ENCODE peak calls at places on chromosome 3, in six cellular contexts. B is IMR-90, Q is neuronal stem cell, Z is mesenchymal stem cell, O is H9, Y is H1. W is an unnamed sample.

GRCh38 chr3:159480046-159480445 is 508.6 kb upstream of the IL12A start:
- DNase-seq in B (no peak), Q (no peak), Z (no peak), O (no peak), Y (no peak), W (no peak)

GRCh38 chr3:126087552-126088175 is 3.7 kb upstream of the SLC41A3 start:
- DNase-seq in B (no peak), Q (no peak), Z (no peak), O (no peak), Y (no peak), W (no peak)

GRCh38 chr3:197137741-197138140 is 108.1 kb upstream of the MELTF start:
- DNase-seq in B (no peak), Q (no peak), Z (no peak), O (no peak), Y (no peak), W (peak)

GRCh38 chr3:55405436-55405835 is 81.7 kb downstream of the WNT5A start:
- DNase-seq in B (peak), Q (no peak), Z (no peak), O (peak), Y (peak), W (peak)

GRCh38 chr3:141050913-141051632 is at the start of gene SPSB4:
- DNase-seq in B (peak), Q (peak), Z (peak), O (peak), Y (peak), W (peak)

GRCh38 chr3:4827767-4828166 is 151.5 kb upstream of the BHLHE40 start:
- DNase-seq in B (no peak), Q (no peak), Z (no peak), O (no peak), Y (no peak), W (no peak)

GRCh38 chr3:45978348-45978747 is 17.3 kb downstream of the FYCO1 start:
- DNase-seq in B (no peak), Q (no peak), Z (no peak), O (no peak), Y (no peak), W (peak)

GRCh38 chr3:150005243-150006102 is 34.8 kb upstream of the PFN2 start:
- DNase-seq in B (peak), Q (no peak), Z (peak), O (no peak), Y (no peak), W (peak)

GRCh38 chr3:86982883-86983282 is 8.1 kb downstream of the VGLL3 start:
- DNase-seq in B (peak), Q (no peak), Z (peak), O (no peak), Y (no peak), W (peak)

GRCh38 chr3:177211503-177212277 is 14.4 kb upstream of the TBL1XR1 start:
- DNase-seq in B (no peak), Q (no peak), Z (no peak), O (no peak), Y (no peak), W (no peak)

GRCh38 chr3:189507856-189508255 is 123.3 kb upstream of the TP63 start:
- DNase-seq in B (no peak), Q (no peak), Z (no peak), O (no peak), Y (no peak), W (no peak)

GRCh38 chr3:177764377-177764912 is 567.2 kb upstream of the TBL1XR1 start:
- DNase-seq in B (peak), Q (no peak), Z (peak), O (no peak), Y (no peak), W (no peak)

GRCh38 chr3:186217820-186218164 is 108.9 kb upstream of the ETV5 start:
- DNase-seq in B (no peak), Q (no peak), Z (no peak), O (no peak), Y (no peak), W (no peak)

GRCh38 chr3:192445768-192446644 is 281.3 kb downstream of the FGF12 start:
- DNase-seq in B (no peak), Q (no peak), Z (peak), O (no peak), Y (no peak), W (no peak)

GRCh38 chr3:95721938-95722337 is 1092.5 kb upstream of the EPHA6 start:
- DNase-seq in B (no peak), Q (no peak), Z (peak), O (no peak), Y (no peak), W (no peak)

GRCh38 chr3:56753206-56753605 is 48.5 kb downstream of the ARHGEF3 start:
- DNase-seq in B (peak), Q (no peak), Z (peak), O (no peak), Y (no peak), W (no peak)

GRCh38 chr3:23776352-23776891 is 29.3 kb upstream of the UBE2E1 start:
- DNase-seq in B (peak), Q (no peak), Z (peak), O (no peak), Y (no peak), W (no peak)

GRCh38 chr3:45838466-45838865 is 3.5 kb downstream of the LZTFL1 start:
- DNase-seq in B (no peak), Q (no peak), Z (no peak), O (no peak), Y (no peak), W (no peak)

GRCh38 chr3:125175321-125176078 is 37.0 kb downstream of the SLC12A8 start:
- DNase-seq in B (no peak), Q (no peak), Z (no peak), O (no peak), Y (no peak), W (no peak)

GRCh38 chr3:192515661-192516040 is 211.7 kb downstream of the FGF12 start:
- DNase-seq in B (no peak), Q (no peak), Z (no peak), O (no peak), Y (no peak), W (no peak)

GRCh38 chr3:58874795-58875194 is 175.0 kb downstream of the CFAP20DC start:
- DNase-seq in B (peak), Q (no peak), Z (no peak), O (no peak), Y (no peak), W (no peak)

GRCh38 chr3:52221563-52222318 is 3.7 kb downstream of the TLR9 start:
- DNase-seq in B (no peak), Q (no peak), Z (no peak), O (peak), Y (peak), W (no peak)

DNA sequence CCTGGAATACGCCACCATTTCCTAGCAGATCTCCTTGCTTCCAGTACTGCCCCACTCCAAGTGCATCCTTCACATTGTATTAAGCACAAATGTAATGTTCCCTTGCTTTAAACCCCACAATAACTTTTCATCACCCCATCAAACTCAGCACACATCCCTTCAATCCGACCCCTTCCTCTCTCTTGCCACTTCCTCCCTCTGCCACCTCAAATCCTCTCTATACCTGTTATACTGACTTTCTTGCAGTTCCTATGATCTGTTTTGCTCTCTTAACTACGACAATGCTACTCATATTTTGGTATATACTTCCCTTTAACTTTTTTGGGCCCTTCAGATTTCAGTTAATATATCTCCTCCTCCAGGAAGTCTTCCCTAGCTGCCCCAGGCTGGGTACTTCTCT is 14.1 kb downstream of the PARL start:
- DNase-seq in B (no peak), Q (no peak), Z (no peak), O (no peak), Y (peak), W (no peak)
- H4K91ac ChIP-seq in B (no peak), Q (no peak), Z (no peak), O (no peak), Y (no peak), W (no peak)

DNA sequence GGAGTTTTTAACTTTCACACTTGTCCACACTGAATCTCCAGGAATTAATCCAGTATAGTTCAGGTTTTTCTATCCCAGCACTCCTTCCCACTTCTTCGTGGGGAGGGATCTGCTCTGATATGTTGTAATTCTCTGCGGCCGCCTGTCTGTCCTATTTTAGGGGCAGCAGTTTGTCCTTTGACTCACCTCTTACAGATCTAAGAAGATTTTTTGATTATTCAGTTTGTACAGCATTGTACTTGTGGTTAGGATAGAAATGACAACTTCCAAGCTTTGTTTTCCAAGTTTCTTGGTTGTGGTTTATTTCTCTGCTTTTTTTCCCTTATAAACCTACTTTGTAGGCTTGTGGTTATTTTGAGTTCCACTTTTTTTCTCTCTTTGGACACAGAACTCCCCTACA is 601.7 kb downstream of the SI start:
- DNase-seq in B (no peak), Q (no peak), Z (no peak), O (no peak), Y (no peak), W (no peak)
- H2AFZ ChIP-seq in B (no peak), Q (no peak), Z (no peak), O (no peak), Y (no peak), W (no peak)

DNA sequence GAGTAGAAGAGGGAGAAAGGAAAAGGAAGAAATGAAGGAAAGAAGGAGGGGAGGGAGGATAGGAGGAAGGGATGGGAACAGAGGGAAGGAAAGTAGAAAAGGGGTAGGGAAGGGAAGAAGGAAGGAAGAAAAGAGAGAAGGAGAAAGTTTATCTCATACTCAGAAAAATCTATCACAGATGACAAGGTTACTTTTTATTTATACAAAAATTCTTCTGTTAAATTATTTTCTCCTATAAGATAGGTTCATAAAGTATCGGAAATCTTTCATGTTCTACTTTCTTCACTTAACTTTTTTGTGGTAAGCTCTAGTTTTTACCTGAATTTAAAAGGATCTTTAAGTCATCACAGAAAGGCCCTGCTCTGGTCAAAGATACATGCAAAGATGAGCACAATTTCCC is 38.1 kb downstream of the SI start:
- DNase-seq in B (no peak), Q (no peak), Z (no peak), O (no peak), Y (no peak), W (no peak)
- H4K91ac ChIP-seq in B (no peak), Q (no peak), Z (no peak), O (no peak), Y (no peak), W (no peak)

GRCh38 chr3:170739410-170739809 is 130.6 kb downstream of the RPL22L1 start:
- DNase-seq in B (no peak), Q (no peak), Z (no peak), O (no peak), Y (no peak), W (no peak)
- H2AFZ ChIP-seq in B (no peak), Q (no peak), Z (no peak), O (no peak), Y (no peak), W (no peak)

GRCh38 chr3:106746286-106746685 is 631.0 kb upstream of the CCDC54 start:
- DNase-seq in B (no peak), Q (no peak), Z (no peak), O (no peak), Y (no peak), W (no peak)
- H4K91ac ChIP-seq in B (no peak), Q (no peak), Z (no peak), O (no peak), Y (no peak), W (no peak)

W was measured in trophoblast cell.